ENCODE peak calls at places on chromosomes 4 and X, in four cellular contexts. Q is HL-60, P is GM12878, T is K562. V is an unnamed sample.

GRCh38 chrX:47264507-47265173 is 31.8 kb downstream of the USP11 start:
- DNase-seq in T (peak), P (no peak), Q (peak), V (no peak)

GRCh38 chrX:105870465-105870864 is 48.1 kb downstream of the NRK start:
- DNase-seq in T (no peak), P (no peak), Q (no peak), V (no peak)

GRCh38 chr4:156950090-156950489 is 21.5 kb downstream of the PDGFC start:
- DNase-seq in P (no peak), Q (no peak), T (no peak), V (no peak)

GRCh38 chr4:21778702-21779101 is 169.9 kb downstream of the KCNIP4 start:
- DNase-seq in T (no peak), P (no peak), Q (no peak), V (no peak)

GRCh38 chr4:72896515-72896914 is 173.0 kb downstream of the COX18 start:
- DNase-seq in T (no peak), Q (no peak), P (no peak), V (no peak)

GRCh38 chr4:172708184-172708583 is 460.4 kb upstream of the GALNT7 start:
- DNase-seq in P (no peak), Q (no peak), T (no peak), V (no peak)

GRCh38 chrX:148070504-148070877 is 89.4 kb downstream of the FMR1NB start:
- DNase-seq in P (no peak), Q (no peak), T (no peak), V (no peak)

GRCh38 chrX:119885554-119886428 is 9.9 kb upstream of the AKAP14 start:
- DNase-seq in P (no peak), T (no peak), Q (no peak), V (no peak)

GRCh38 chr4:120847019-120847582 is 75.4 kb downstream of the PRDM5 start:
- DNase-seq in Q (no peak), P (no peak), T (no peak), V (no peak)

GRCh38 chr4:115883251-115883650 is 769.8 kb upstream of the NDST4 start:
- DNase-seq in Q (no peak), P (no peak), T (no peak), V (no peak)

GRCh38 chrX:31590581-31591113 is 518.8 kb upstream of the FTHL17 start:
- DNase-seq in P (no peak), T (peak), Q (no peak), V (no peak)

GRCh38 chrX:17298564-17298963 is 76.4 kb upstream of the NHS start:
- DNase-seq in Q (no peak), P (no peak), T (no peak), V (no peak)

GRCh38 chr4:26288308-26288982 is 32.4 kb upstream of the RBPJ start:
- DNase-seq in Q (peak), T (no peak), P (peak), V (no peak)

GRCh38 chr4:7158081-7158750 is 34.1 kb upstream of the SORCS2 start:
- DNase-seq in P (no peak), T (no peak), Q (no peak), V (no peak)

GRCh38 chr4:151690884-151691283 is 69.9 kb downstream of the GATB start:
- DNase-seq in T (no peak), P (no peak), Q (no peak), V (no peak)

GRCh38 chr4:166078956-166079355 is 205.9 kb downstream of the TLL1 start:
- DNase-seq in P (no peak), T (no peak), Q (no peak), V (no peak)

GRCh38 chr4:68175562-68176155 is 46.0 kb upstream of the TMPRSS11F start:
- DNase-seq in T (peak), Q (peak), P (peak), V (no peak)

GRCh38 chrX:68571292-68572256 is 72.7 kb downstream of the YIPF6 start:
- DNase-seq in T (peak), Q (no peak), P (peak), V (no peak)

GRCh38 chrX:39439910-39440733 is 638.9 kb downstream of the MID1IP1 start:
- DNase-seq in T (no peak), P (peak), Q (no peak), V (no peak)

GRCh38 chr4:42483426-42484379 is 86.4 kb downstream of the SHISA3 start:
- DNase-seq in P (no peak), Q (no peak), T (no peak), V (no peak)

GRCh38 chrX:37883196-37883595 is 35.8 kb upstream of the DYNLT3 start:
- DNase-seq in P (no peak), T (no peak), Q (no peak), V (no peak)

GRCh38 chr4:130026185-130026584 is 930.2 kb downstream of the C4orf33 start:
- DNase-seq in Q (no peak), P (no peak), T (no peak), V (no peak)

GRCh38 chrX:155893513-155893912 is 12.4 kb downstream of the VAMP7 start:
- DNase-seq in T (no peak), Q (peak), P (no peak), V (no peak)

GRCh38 chr4:26360864-26361263 is 40.0 kb downstream of the RBPJ start:
- DNase-seq in P (no peak), Q (no peak), T (no peak), V (no peak)

GRCh38 chr4:124940387-124940786 is 227.9 kb upstream of the ANKRD50 start:
- DNase-seq in T (no peak), Q (no peak), P (no peak), V (no peak)

GRCh38 chr4:62709618-62710252 is 1509.6 kb downstream of the ADGRL3 start:
- DNase-seq in T (no peak), Q (peak), P (no peak), V (peak)

GRCh38 chrX:117854806-117855205 is 261.8 kb downstream of the KLHL13 start:
- DNase-seq in Q (no peak), P (no peak), T (no peak), V (no peak)

GRCh38 chrX:149161438-149162088 is 343.5 kb downstream of the IDS start:
- DNase-seq in P (no peak), T (no peak), Q (no peak), V (no peak)

GRCh38 chrX:154000051-154000450 is 19.7 kb downstream of the IRAK1 start:
- DNase-seq in P (no peak), Q (no peak), T (no peak), V (no peak)

GRCh38 chr4:134470544-134470943 is 269.0 kb upstream of the PABPC4L start:
- DNase-seq in Q (peak), T (no peak), P (no peak), V (no peak)

GRCh38 chr4:159177265-159178146 is 74.6 kb downstream of the RAPGEF2 start:
- DNase-seq in Q (no peak), T (no peak), P (no peak), V (no peak)

GRCh38 chr4:97819314-97819713 is 324.0 kb downstream of the STPG2 start:
- DNase-seq in P (no peak), Q (no peak), T (no peak), V (no peak)
- TF ChIP-seq POLR2AphosphoS5 in P (no peak), Q (no peak), T (no peak), V (no peak)

GRCh38 chrX:1661048-1661921 is 46.4 kb downstream of the ASMT start:
- DNase-seq in P (peak), Q (peak), T (peak), V (peak)
- TF ChIP-seq SPI1 in P (no peak), Q (no peak), T (no peak), V (no peak)

DNA sequence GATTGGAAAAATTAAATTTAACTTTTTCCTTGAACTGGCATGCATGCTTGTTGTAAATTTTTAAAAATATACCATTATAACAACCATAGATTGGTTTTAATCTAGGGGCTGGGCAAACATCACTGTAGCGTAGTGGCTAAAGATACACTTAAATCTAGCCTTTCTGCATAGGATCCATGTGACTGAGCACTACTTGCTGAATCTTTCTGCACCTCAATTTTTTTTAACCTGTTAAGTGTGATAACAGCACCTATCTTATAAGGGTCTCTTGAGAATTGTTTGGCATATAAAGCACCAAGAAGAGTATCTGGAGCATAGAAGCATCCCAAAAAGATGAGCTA is 4.1 kb downstream of the ANXA10 start:
- DNase-seq in Q (no peak), P (no peak), T (no peak), V (no peak)
- TF ChIP-seq POLR2AphosphoS5 in Q (no peak), P (no peak), T (no peak), V (no peak)

DNA sequence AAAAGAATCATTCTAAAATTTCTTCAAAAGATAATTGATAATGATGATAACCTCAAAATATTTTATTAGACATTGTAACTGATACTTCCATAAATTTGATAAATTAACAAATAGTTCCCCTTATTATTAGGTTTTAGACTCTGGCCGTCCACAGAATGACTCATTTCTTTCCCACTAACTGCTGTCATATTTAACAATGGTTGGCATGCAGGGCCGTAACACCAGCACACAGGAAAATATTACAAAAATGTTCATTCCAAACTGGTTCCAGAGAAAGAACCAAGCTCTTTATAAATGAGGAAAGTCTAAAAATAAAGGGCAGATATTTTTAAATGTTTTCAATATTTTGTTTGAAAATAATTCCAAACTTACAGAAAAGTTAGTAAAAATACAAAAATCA is 28.2 kb downstream of the WDFY3 start:
- DNase-seq in T (no peak), Q (no peak), P (no peak), V (no peak)
- TF ChIP-seq SPI1 in T (no peak), Q (no peak), P (no peak), V (no peak)

GRCh38 chr4:3075652-3075981 is 1.1 kb downstream of the HTT start:
- DNase-seq in T (peak), P (no peak), Q (no peak), V (no peak)

GRCh38 chr4:3077796-3078195 is 3.3 kb downstream of the HTT start:
- DNase-seq in Q (no peak), T (no peak), P (peak), V (no peak)

GRCh38 chr4:3073158-3074077 is 920 bp downstream of the HTT-AS start:
- DNase-seq in Q (no peak), P (no peak), T (no peak), V (no peak)

GRCh38 chr4:3074078-3074845 is at the start of the genes HTT and HTT-AS:
- DNase-seq in T (peak), Q (peak), P (peak), V (peak)

DNA sequence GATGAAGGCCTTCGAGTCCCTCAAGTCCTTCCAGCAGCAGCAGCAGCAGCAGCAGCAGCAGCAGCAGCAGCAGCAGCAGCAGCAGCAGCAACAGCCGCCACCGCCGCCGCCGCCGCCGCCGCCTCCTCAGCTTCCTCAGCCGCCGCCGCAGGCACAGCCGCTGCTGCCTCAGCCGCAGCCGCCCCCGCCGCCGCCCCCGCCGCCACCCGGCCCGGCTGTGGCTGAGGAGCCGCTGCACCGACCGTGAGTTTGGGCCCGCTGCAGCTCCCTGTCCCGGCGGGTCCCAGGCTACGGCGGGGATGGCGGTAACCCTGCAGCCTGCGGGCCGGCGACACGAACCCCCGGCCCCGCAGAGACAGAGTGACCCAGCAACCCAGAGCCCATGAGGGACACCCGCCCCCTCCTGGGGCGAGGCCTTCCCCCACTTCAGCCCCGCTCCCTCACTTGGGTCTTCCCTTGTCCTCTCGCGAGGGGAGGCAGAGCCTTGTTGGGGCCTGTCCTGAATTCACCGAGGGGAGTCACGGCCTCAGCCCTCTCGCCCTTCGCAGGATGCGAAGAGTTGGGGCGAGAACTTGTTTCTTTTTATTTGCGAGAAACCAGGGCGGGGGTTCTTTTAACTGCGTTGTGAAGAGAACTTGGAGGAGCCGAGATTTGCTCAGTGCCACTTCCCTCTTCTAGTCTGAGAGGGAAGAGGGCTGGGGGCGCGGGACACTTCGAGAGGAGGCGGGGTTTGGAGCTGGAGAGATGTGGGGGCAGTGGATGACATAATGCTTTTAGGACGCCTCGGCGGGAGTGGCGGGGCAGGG is 568 bp downstream of the HTT start:
- DNase-seq in P (no peak), Q (peak), T (peak), V (no peak)
- TF ChIP-seq POLR2AphosphoS5 in P (peak), Q (no peak), T (peak), V (peak)

V was measured in GM12891.